ENCODE peak calls at places on chromosomes 1 and 21, in six cellular contexts. A is activated CD4-positive, alpha-beta T cell treated with anti-CD3 and anti-CD28 coated beads for 36 hours; E is NCI-H774; L is 8988T; H is HEK293T; W is A172. Z is an unnamed sample.

GRCh38 chr1:44631333-44631646 is 43.0 kb downstream of the TMEM53 start:
- DNase-seq in H (no peak), L (no peak), A (no peak), E (no peak), W (no peak), Z (no peak)

GRCh38 chr1:15349133-15349532 is 60.6 kb upstream of the EFHD2 start:
- DNase-seq in L (no peak), W (no peak), H (no peak), E (no peak), A (no peak), Z (no peak)

GRCh38 chr1:231234506-231234905 is 6.5 kb upstream of the GNPAT start:
- DNase-seq in E (no peak), A (no peak), W (no peak), H (no peak), L (no peak), Z (no peak)

GRCh38 chr1:27300341-27301051 is 21.5 kb upstream of the TMEM222 start:
- DNase-seq in E (no peak), W (peak), A (peak), L (peak), H (peak), Z (peak)

GRCh38 chr1:237953238-237953637 is 62.5 kb upstream of the ZP4 start:
- DNase-seq in A (no peak), H (no peak), L (no peak), E (no peak), W (peak), Z (peak)

GRCh38 chr1:239840327-239840726 is 251.4 kb upstream of the FMN2 start:
- DNase-seq in L (no peak), W (no peak), E (no peak), A (no peak), H (no peak), Z (no peak)

GRCh38 chr1:110003747-110004428 is 19.3 kb downstream of the AHCYL1 start:
- DNase-seq in E (no peak), L (no peak), A (peak), W (peak), H (peak), Z (peak)

GRCh38 chr1:171219751-171220385 is 28.4 kb upstream of the FMO1 start:
- DNase-seq in H (no peak), E (no peak), L (no peak), W (peak), A (no peak), Z (peak)

GRCh38 chr1:15081088-15081487 is 72.5 kb upstream of the TMEM51 start:
- DNase-seq in E (no peak), W (no peak), A (no peak), H (no peak), L (no peak), Z (no peak)

GRCh38 chr1:23904748-23905357 is 8.3 kb downstream of the CNR2 start:
- DNase-seq in H (no peak), L (no peak), W (no peak), E (no peak), A (peak), Z (peak)

GRCh38 chr1:228941673-228942072 is 206.4 kb downstream of the RHOU start:
- DNase-seq in H (no peak), L (no peak), W (no peak), E (no peak), A (no peak), Z (no peak)

GRCh38 chr1:109768700-109769325 is 5.1 kb upstream of the EPS8L3 start:
- DNase-seq in A (peak), L (no peak), E (no peak), W (no peak), H (no peak), Z (no peak)

GRCh38 chr1:229431270-229432115 is 2.4 kb downstream of the ACTA1 start:
- DNase-seq in W (no peak), A (peak), H (peak), E (no peak), L (no peak), Z (no peak)

GRCh38 chr21:33691945-33692594 is 49.8 kb downstream of the ITSN1 start:
- DNase-seq in L (no peak), H (peak), A (no peak), W (no peak), E (no peak), Z (no peak)

GRCh38 chr1:205319081-205320018 is 2.2 kb downstream of the NUAK2 start:
- DNase-seq in L (no peak), H (no peak), E (peak), W (peak), A (peak), Z (peak)

GRCh38 chr1:53066941-53067738 is 5.1 kb downstream of the PODN start:
- DNase-seq in H (no peak), W (no peak), A (no peak), E (no peak), L (no peak), Z (no peak)

GRCh38 chr1:59128784-59129227 is 168.1 kb upstream of the FGGY start:
- DNase-seq in L (no peak), A (no peak), H (no peak), E (no peak), W (peak), Z (no peak)

GRCh38 chr1:182003953-182004586 is 57.4 kb downstream of the ZNF648 start:
- DNase-seq in L (no peak), H (no peak), A (peak), W (no peak), E (no peak), Z (peak)

GRCh38 chr1:91884459-91885290 is 1.3 kb downstream of the TGFBR3 start:
- DNase-seq in H (no peak), L (no peak), E (no peak), W (no peak), A (peak), Z (peak)

GRCh38 chr21:17987328-17987727 is 168.2 kb upstream of the C21orf91 start:
- DNase-seq in W (no peak), H (no peak), L (no peak), E (peak), A (no peak), Z (no peak)

GRCh38 chr21:36640260-36641244 is 58.4 kb upstream of the SIM2 start:
- DNase-seq in E (no peak), L (no peak), H (peak), W (no peak), A (no peak), Z (no peak)

GRCh38 chr1:208201241-208201640 is 42.9 kb downstream of the PLXNA2 start:
- DNase-seq in W (peak), E (no peak), L (peak), A (no peak), H (no peak), Z (peak)

GRCh38 chr1:163914785-163915413 is 593.1 kb downstream of the NUF2 start:
- DNase-seq in A (no peak), W (no peak), E (no peak), L (no peak), H (no peak), Z (no peak)

GRCh38 chr1:200899451-200899915 is 4.8 kb downstream of the INAVA start:
- DNase-seq in H (no peak), E (no peak), A (no peak), W (no peak), L (no peak), Z (no peak)

GRCh38 chr1:228921473-228921872 is 186.2 kb downstream of the RHOU start:
- DNase-seq in H (no peak), E (no peak), W (no peak), L (no peak), A (no peak), Z (no peak)

GRCh38 chr1:191629836-191630235 is 528.4 kb upstream of the RGS18 start:
- DNase-seq in L (no peak), W (no peak), H (no peak), A (no peak), E (no peak), Z (no peak)

GRCh38 chr1:22364764-22365163 is 86.9 kb upstream of the ZBTB40 start:
- DNase-seq in A (no peak), E (no peak), H (no peak), W (no peak), L (no peak), Z (no peak)

GRCh38 chr1:197595244-197595904 is 179.9 kb downstream of the DENND1B start:
- DNase-seq in A (no peak), L (no peak), H (no peak), E (peak), W (no peak), Z (no peak)

GRCh38 chr1:119968068-119968492 is 71.8 kb upstream of the ADAM30 start:
- DNase-seq in A (peak), L (no peak), E (peak), H (peak), W (peak), Z (peak)

GRCh38 chr1:155070721-155071556 is 7.4 kb downstream of the EFNA4 start:
- DNase-seq in L (no peak), W (no peak), H (peak), A (peak), E (peak), Z (no peak)

Z was measured in MCF 10A.